ENCODE peak calls at places on chromosomes 5 and 9, in six cellular contexts. D is nephron progenitor cell, Z is foreskin keratinocyte, F is left lung, J is WERI-Rb-1, P is IMR-90. M is an unnamed sample.

GRCh38 chr5:132387649-132388117 is 18.2 kb downstream of the SLC22A5 start:
- DNase-seq in J (no peak), Z (peak; percentile 96), P (peak; percentile 99), F (no peak), D (peak; percentile 23), M (peak; percentile 77)

GRCh38 chr9:127950513-127951210 is 13.0 kb upstream of the DPM2 start:
- DNase-seq in D (no peak), F (peak; percentile 77), Z (no peak), P (no peak), J (no peak), M (peak; percentile 62)

GRCh38 chr9:105328872-105329728 is 84.6 kb downstream of the SLC44A1 start:
- DNase-seq in Z (no peak), J (no peak), D (no peak), P (no peak), F (no peak), M (no peak)

GRCh38 chr5:73454379-73455036 is 5.9 kb upstream of the FOXD1 start:
- DNase-seq in F (no peak), J (peak; percentile 83), P (peak; percentile 62), Z (peak; percentile 76), D (peak; percentile 68), M (peak; percentile 83)

GRCh38 chr5:10539685-10539998 is 24.2 kb upstream of the ANKRD33B start:
- DNase-seq in F (no peak), P (peak; percentile 49), Z (no peak), J (no peak), D (no peak), M (no peak)

GRCh38 chr5:39192449-39193160 is 26.8 kb downstream of the FYB1 start:
- DNase-seq in D (no peak), Z (peak; percentile 24), J (no peak), F (no peak), P (no peak), M (no peak)

GRCh38 chr9:4084440-4084818 is 215.4 kb downstream of the GLIS3 start:
- DNase-seq in Z (no peak), P (peak; percentile 90), D (no peak), F (no peak), J (no peak), M (no peak)

GRCh38 chr9:130181645-130182044 is 9.4 kb downstream of the NCS1 start:
- DNase-seq in F (no peak), Z (no peak), P (no peak), J (no peak), D (no peak), M (no peak)

GRCh38 chr5:62385136-62385535 is 18.6 kb downstream of the DIMT1 start:
- DNase-seq in P (no peak), D (no peak), F (no peak), Z (peak; percentile 79), J (no peak), M (no peak)

GRCh38 chr5:74822288-74822687 is 43.9 kb downstream of the FAM169A start:
- DNase-seq in F (no peak), D (no peak), J (no peak), Z (no peak), P (no peak), M (no peak)

GRCh38 chr5:7849531-7850240 is 1.2 kb downstream of the CFAP90 start:
- DNase-seq in F (peak; percentile 64), Z (no peak), P (no peak), J (peak; percentile 63), D (no peak), M (no peak)

GRCh38 chr5:151219789-151220188 is 4.1 kb downstream of the CCDC69 start:
- DNase-seq in Z (no peak), F (no peak), P (no peak), D (no peak), J (no peak), M (no peak)
- TF ChIP-seq CTCF in Z (no peak), F (no peak), P (peak; percentile 19), D (no peak), J (peak; percentile 30), M (no peak)

GRCh38 chr5:149240354-149240998 is 31.2 kb upstream of the AFAP1L1 start:
- DNase-seq in D (no peak), Z (peak; percentile 21), F (no peak), P (no peak), J (no peak), M (no peak)

GRCh38 chr5:149238540-149238939 is 33.1 kb upstream of the AFAP1L1 start:
- DNase-seq in D (no peak), Z (no peak), F (no peak), J (no peak), P (no peak), M (no peak)

GRCh38 chr5:149235841-149236240 is 35.8 kb upstream of the AFAP1L1 start:
- DNase-seq in P (no peak), J (no peak), Z (no peak), F (no peak), D (no peak), M (no peak)

GRCh38 chr5:149239917-149240316 is 31.7 kb upstream of the AFAP1L1 start:
- DNase-seq in Z (no peak), D (no peak), P (no peak), F (no peak), J (no peak), M (no peak)

GRCh38 chr5:149237662-149238061 is 34.0 kb upstream of the AFAP1L1 start:
- DNase-seq in D (no peak), F (no peak), J (no peak), Z (no peak), P (no peak), M (no peak)
- TF ChIP-seq CTCF in D (no peak), F (no peak), J (no peak), Z (peak; percentile 25), P (peak; percentile 32), M (peak; percentile 47)

GRCh38 chr5:180866985-180867384 is 5.9 kb upstream of the ZFP62 start:
- DNase-seq in D (no peak), P (no peak), Z (no peak), F (no peak), J (no peak), M (no peak)

GRCh38 chr5:180866296-180866695 is 5.2 kb upstream of the ZFP62 start:
- DNase-seq in Z (no peak), J (no peak), P (no peak), D (no peak), F (no peak), M (no peak)

GRCh38 chr5:180862645-180863044 is 1.6 kb upstream of the ZFP62 start:
- DNase-seq in D (no peak), J (no peak), F (no peak), P (no peak), Z (no peak), M (no peak)

GRCh38 chr5:180860273-180860886 is 696 bp downstream of the ZFP62 start:
- DNase-seq in D (no peak), J (peak; percentile 15), P (no peak), F (no peak), Z (no peak), M (peak; percentile 36)

GRCh38 chr5:180860887-180861822 is at the start of gene ZFP62:
- DNase-seq in P (peak; percentile 87), F (peak; percentile 99), D (peak; percentile 94), J (peak; percentile 80), Z (peak; percentile 87), M (peak; percentile 95)
- TF ChIP-seq CTCF in P (no peak), F (peak; percentile 33), D (no peak), J (no peak), Z (no peak), M (no peak)

GRCh38 chr9:13088734-13089427 is 190.6 kb downstream of the MPDZ start:
- DNase-seq in J (peak; percentile 44), P (peak; percentile 57), F (no peak), Z (peak; percentile 42), D (peak; percentile 46), M (peak; percentile 16)
- TF ChIP-seq CTCF in J (peak; percentile 68), P (peak; percentile 67), F (peak; percentile 52), Z (peak; percentile 75), D (peak; percentile 79), M (peak; percentile 51)

GRCh38 chr5:145834917-145835838 is at the start of gene PRELID2:
- DNase-seq in F (peak; percentile 93), P (peak; percentile 84), D (peak; percentile 92), Z (peak; percentile 77), J (peak; percentile 94), M (peak; percentile 96)
- TF ChIP-seq CTCF in F (no peak), P (peak; percentile 3), D (no peak), Z (peak; percentile 38), J (peak; percentile 26), M (no peak)

GRCh38 chr5:180787025-180787424 is 15.6 kb downstream of the MGAT1 start:
- DNase-seq in J (peak; percentile 57), D (no peak), Z (no peak), P (peak; percentile 29), F (no peak), M (no peak)
- TF ChIP-seq CTCF in J (no peak), D (no peak), Z (no peak), P (no peak), F (no peak), M (no peak)

M was measured in Calu3.